ENCODE peak calls at places on chromosomes 6 and 20, in four cellular contexts. R, Y, S and Z are unnamed samples.

GRCh38 chr6:80214436-80215022 is 108.1 kb downstream of the BCKDHB start:
- DNase-seq in Y (no peak), S (peak; percentile 11), R (no peak), Z (no peak)

GRCh38 chr6:158442309-158442705 is 117.6 kb upstream of the TMEM181 start:
- DNase-seq in Y (no peak), R (no peak), S (no peak), Z (no peak)

GRCh38 chr20:60126975-60127374 is 168.8 kb downstream of the CDH26 start:
- DNase-seq in Y (no peak), S (no peak), R (no peak), Z (no peak)

GRCh38 chr20:50475879-50476292 is 34.3 kb upstream of the PTPN1 start:
- DNase-seq in R (no peak), Y (no peak), S (peak; percentile 74), Z (peak; percentile 51)

GRCh38 chr20:63895202-63895885 is 418 bp downstream of the DNAJC5 start:
- DNase-seq in Y (no peak), R (no peak), S (no peak), Z (no peak)

GRCh38 chr6:39051399-39052122 is 3.0 kb downstream of the GLP1R start:
- DNase-seq in S (no peak), R (no peak), Y (no peak), Z (no peak)

GRCh38 chr6:165960692-165961091 is 207.0 kb downstream of the TBXT start:
- DNase-seq in R (no peak), S (no peak), Y (no peak), Z (no peak)

GRCh38 chr20:47191074-47191673 is 165.3 kb downstream of the ZMYND8 start:
- DNase-seq in S (no peak), R (no peak), Y (no peak), Z (no peak)

GRCh38 chr6:144335914-144336313 is 50.8 kb downstream of the UTRN start:
- DNase-seq in R (no peak), Y (no peak), S (peak; percentile 55), Z (no peak)

GRCh38 chr20:14860410-14860814 is 523.0 kb upstream of the FLRT3 start:
- DNase-seq in R (no peak), S (no peak), Y (no peak), Z (no peak)

GRCh38 chr6:3194535-3195376 is 32.7 kb downstream of the TUBB2B start:
- DNase-seq in Y (no peak), R (no peak), S (no peak), Z (no peak)

GRCh38 chr6:151269318-151269995 is 29.7 kb downstream of the AKAP12 start:
- DNase-seq in R (no peak), S (no peak), Y (peak; percentile 64), Z (no peak)

GRCh38 chr6:124812067-124812466 is 150.2 kb upstream of the RNF217 start:
- DNase-seq in R (no peak), Y (no peak), S (no peak), Z (no peak)

GRCh38 chr6:138188278-138188923 is 26.7 kb downstream of the ARFGEF3 start:
- DNase-seq in R (no peak), S (peak; percentile 29), Y (no peak), Z (peak; percentile 29)

GRCh38 chr20:36628076-36628475 is 17.9 kb downstream of the SLA2 start:
- DNase-seq in R (no peak), S (no peak), Y (no peak), Z (no peak)

GRCh38 chr6:166683477-166683876 is 56.4 kb upstream of the RPS6KA2 start:
- DNase-seq in S (no peak), Y (no peak), R (no peak), Z (no peak)

GRCh38 chr20:12575352-12576095 is 433.2 kb upstream of the SPTLC3 start:
- DNase-seq in Y (no peak), S (peak; percentile 63), R (no peak), Z (peak; percentile 68)

GRCh38 chr6:106520711-106521367 is 108.5 kb downstream of the RTN4IP1 start:
- DNase-seq in R (no peak), S (peak; percentile 61), Y (no peak), Z (peak; percentile 44)

GRCh38 chr6:141077355-141078333 is 1055.1 kb upstream of the GJE1 start:
- DNase-seq in R (no peak), S (no peak), Y (no peak), Z (no peak)

GRCh38 chr6:9398794-9399373 is 963.5 kb upstream of the SLC35B3 start:
- DNase-seq in R (peak; percentile 60), Y (no peak), S (no peak), Z (peak; percentile 38)

GRCh38 chr20:62162765-62163484 is 19.4 kb downstream of the SS18L1 start:
- DNase-seq in R (no peak), S (no peak), Y (no peak), Z (no peak)

GRCh38 chr6:115838763-115839401 is 221.8 kb downstream of the FRK start:
- DNase-seq in Y (peak; percentile 5), S (peak; percentile 14), R (no peak), Z (no peak)

GRCh38 chr20:63342561-63343459 is 18.3 kb downstream of the CHRNA4 start:
- DNase-seq in R (no peak), Y (no peak), S (no peak), Z (no peak)

GRCh38 chr6:152312434-152312833 is 324.7 kb downstream of the SYNE1 start:
- DNase-seq in S (no peak), Y (no peak), R (no peak), Z (no peak)

GRCh38 chr6:130240232-130240631 is 17.5 kb upstream of the SAMD3 start:
- DNase-seq in R (no peak), S (no peak), Y (peak; percentile 64), Z (no peak)

GRCh38 chr6:132085731-132086130 is 134.6 kb upstream of the CCN2 start:
- DNase-seq in S (no peak), Y (no peak), R (no peak), Z (no peak)

GRCh38 chr6:104705095-104705707 is 154.5 kb downstream of the HACE1 start:
- DNase-seq in S (peak; percentile 14), Y (no peak), R (no peak), Z (no peak)

GRCh38 chr20:8366303-8366923 is 234.3 kb downstream of the PLCB1 start:
- DNase-seq in R (no peak), Y (no peak), S (no peak), Z (no peak)

GRCh38 chr6:170553686-170554085 is 483 bp upstream of the TBP start:
- DNase-seq in R (no peak), Y (no peak), S (no peak), Z (peak; percentile 26)

GRCh38 chr20:40319056-40319455 is 370.0 kb downstream of the MAFB start:
- DNase-seq in Y (no peak), R (no peak), S (no peak), Z (no peak)

GRCh38 chr6:18142591-18142861 is 12.4 kb downstream of the TPMT start:
- DNase-seq in R (no peak), S (no peak), Y (no peak), Z (no peak)

GRCh38 chr6:133208183-133208755 is 32.9 kb upstream of the EYA4 start:
- DNase-seq in Y (no peak), R (no peak), S (no peak), Z (no peak)

GRCh38 chr6:46024122-46024769 is 8.6 kb upstream of the CLIC5 start:
- DNase-seq in R (no peak), S (no peak), Y (no peak), Z (no peak)